ENCODE peak calls at places on chromosomes 7 and 10, in nine cellular contexts. E is Peyer's patch; S is mucosa of descending colon; N is heart right ventricle; R is A549; G is CD8-positive, alpha-beta T cell; H is GM23338; I is AG09309; C is ovary. M is an unnamed sample.

GRCh38 chr10:129097776-129098175 is 369.3 kb upstream of the MGMT start:
- DNase-seq in E (no peak), S (no peak), N (no peak), R (no peak), G (no peak), H (no peak), I (no peak), C (no peak), M (no peak)

GRCh38 chr7:128092221-128092620 is 61.0 kb upstream of the LRRC4 start:
- DNase-seq in E (no peak), S (no peak), N (no peak), R (no peak), G (no peak), H (no peak), I (no peak), C (no peak), M (no peak)

GRCh38 chr10:132292287-132292971 is 15.3 kb downstream of the STK32C start:
- DNase-seq in E (no peak), S (peak), N (no peak), R (no peak), G (no peak), H (no peak), I (no peak), C (no peak), M (no peak)

GRCh38 chr10:14545827-14546226 is 215.1 kb upstream of the FRMD4A start:
- DNase-seq in E (no peak), S (no peak), N (no peak), R (no peak), G (no peak), H (no peak), I (no peak), C (no peak), M (no peak)

GRCh38 chr10:100508691-100509150 is 10.9 kb downstream of the SEC31B start:
- DNase-seq in E (no peak), S (no peak), N (no peak), R (peak), G (no peak), H (peak), I (no peak), C (no peak), M (no peak)

GRCh38 chr10:69865450-69865849 is 63.7 kb downstream of the COL13A1 start:
- DNase-seq in E (no peak), S (no peak), N (no peak), R (no peak), G (no peak), H (no peak), I (no peak), C (no peak), M (no peak)

GRCh38 chr10:58781873-58782488 is 269.3 kb downstream of the BICC1 start:
- DNase-seq in E (no peak), S (no peak), N (no peak), R (peak), G (no peak), H (peak), I (no peak), C (no peak), M (no peak)

GRCh38 chr10:119315128-119316001 is 108.0 kb downstream of the GRK5 start:
- DNase-seq in E (no peak), S (no peak), N (peak), R (peak), G (no peak), H (peak), I (peak), C (no peak), M (no peak)

GRCh38 chr7:1418505-1419309 is 40.6 kb downstream of the MICALL2 start:
- DNase-seq in E (no peak), S (no peak), N (no peak), R (peak), G (no peak), H (peak), I (no peak), C (no peak), M (no peak)

GRCh38 chr7:72490301-72490700 is 78.2 kb upstream of the CALN1 start:
- DNase-seq in E (no peak), S (no peak), N (no peak), R (no peak), G (no peak), H (no peak), I (no peak), C (no peak), M (no peak)

GRCh38 chr10:75356484-75356883 is 45.1 kb downstream of the ZNF503 start:
- DNase-seq in E (no peak), S (no peak), N (no peak), R (no peak), G (no peak), H (peak), I (no peak), C (no peak), M (peak)

GRCh38 chr10:15558136-15558535 is 161.6 kb downstream of the ITGA8 start:
- DNase-seq in E (no peak), S (no peak), N (no peak), R (no peak), G (no peak), H (no peak), I (peak), C (no peak), M (no peak)

GRCh38 chr7:17304926-17305325 is 6.5 kb downstream of the AHR start:
- DNase-seq in E (no peak), S (no peak), N (no peak), R (peak), G (no peak), H (no peak), I (peak), C (no peak), M (no peak)

GRCh38 chr7:104979167-104979841 is 34.7 kb upstream of the KMT2E start:
- DNase-seq in E (no peak), S (no peak), N (no peak), R (no peak), G (no peak), H (peak), I (peak), C (peak), M (no peak)

GRCh38 chr10:80382989-80383388 is 25.4 kb upstream of the PRXL2A start:
- DNase-seq in E (no peak), S (peak), N (peak), R (peak), G (peak), H (peak), I (no peak), C (peak), M (no peak)

GRCh38 chr7:151724250-151724915 is 152.5 kb downstream of the PRKAG2 start:
- DNase-seq in E (no peak), S (no peak), N (no peak), R (no peak), G (no peak), H (no peak), I (no peak), C (no peak), M (no peak)

GRCh38 chr7:115274-115911 is 77.0 kb upstream of the FAM20C start:
- DNase-seq in E (peak), S (no peak), N (no peak), R (no peak), G (no peak), H (no peak), I (no peak), C (no peak), M (peak)

GRCh38 chr10:132939957-132940790 is 2.2 kb downstream of the CFAP46 start:
- DNase-seq in E (no peak), S (peak), N (no peak), R (peak), G (no peak), H (peak), I (no peak), C (no peak), M (no peak)

GRCh38 chr7:140261522-140261921 is 84.7 kb upstream of the KDM7A start:
- DNase-seq in E (no peak), S (no peak), N (no peak), R (no peak), G (no peak), H (no peak), I (no peak), C (no peak), M (no peak)

GRCh38 chr7:38232475-38233366 is 40.7 kb downstream of the TARP start:
- DNase-seq in E (peak), S (peak), N (no peak), R (no peak), G (peak), H (no peak), I (no peak), C (no peak), M (no peak)

GRCh38 chr7:20301311-20301939 is 29.3 kb upstream of the ITGB8 start:
- DNase-seq in E (no peak), S (no peak), N (no peak), R (no peak), G (no peak), H (no peak), I (no peak), C (no peak), M (no peak)

GRCh38 chr7:39130304-39130703 is 152.6 kb downstream of the POU6F2 start:
- DNase-seq in E (no peak), S (no peak), N (no peak), R (no peak), G (no peak), H (no peak), I (no peak), C (no peak), M (no peak)

GRCh38 chr7:65475734-65476319 is 102.2 kb downstream of the ZNF92 start:
- DNase-seq in E (peak), S (no peak), N (no peak), R (no peak), G (no peak), H (no peak), I (no peak), C (no peak), M (no peak)

GRCh38 chr10:62650411-62650810 is 154.1 kb upstream of the ADO start:
- DNase-seq in E (no peak), S (no peak), N (no peak), R (no peak), G (no peak), H (no peak), I (no peak), C (no peak), M (no peak)

GRCh38 chr7:41656357-41656756 is 46.5 kb downstream of the INHBA start:
- DNase-seq in E (no peak), S (no peak), N (no peak), R (no peak), G (no peak), H (no peak), I (peak), C (no peak), M (no peak)

GRCh38 chr7:46029111-46029704 is 108.1 kb upstream of the IGFBP3 start:
- DNase-seq in E (no peak), S (no peak), N (no peak), R (no peak), G (no peak), H (no peak), I (no peak), C (no peak), M (no peak)

GRCh38 chr10:121813211-121813812 is 114.5 kb downstream of the ATE1 start:
- DNase-seq in E (no peak), S (no peak), N (no peak), R (no peak), G (no peak), H (no peak), I (no peak), C (no peak), M (no peak)

GRCh38 chr7:26101471-26102151 is 50.4 kb upstream of the NFE2L3 start:
- DNase-seq in E (peak), S (peak), N (no peak), R (no peak), G (no peak), H (peak), I (no peak), C (no peak), M (no peak)

GRCh38 chr10:107653832-107654287 is 489.4 kb upstream of the SORCS1 start:
- DNase-seq in E (no peak), S (no peak), N (peak), R (no peak), G (no peak), H (no peak), I (peak), C (no peak), M (no peak)

GRCh38 chr10:90817173-90817889 is 40.5 kb downstream of the HTR7 start:
- DNase-seq in E (no peak), S (no peak), N (no peak), R (no peak), G (no peak), H (no peak), I (no peak), C (no peak), M (no peak)

GRCh38 chr7:19690736-19691135 is 18.1 kb downstream of the POLR1F start:
- DNase-seq in E (no peak), S (no peak), N (no peak), R (no peak), G (no peak), H (no peak), I (no peak), C (no peak), M (no peak)

GRCh38 chr7:26348234-26348851 is 56.7 kb downstream of the SNX10 start:
- DNase-seq in E (no peak), S (peak), N (no peak), R (no peak), G (no peak), H (no peak), I (no peak), C (no peak), M (no peak)

GRCh38 chr10:113023017-113023416 is 73.0 kb downstream of the TCF7L2 start:
- DNase-seq in E (no peak), S (no peak), N (no peak), R (no peak), G (no peak), H (no peak), I (no peak), C (no peak), M (no peak)

GRCh38 chr7:30656611-30657010 is 25.6 kb downstream of the CRHR2 start:
- DNase-seq in E (no peak), S (no peak), N (no peak), R (no peak), G (no peak), H (no peak), I (no peak), C (no peak), M (no peak)

GRCh38 chr7:155167706-155168365 is 97.7 kb downstream of the HTR5A start:
- DNase-seq in E (no peak), S (no peak), N (no peak), R (no peak), G (no peak), H (no peak), I (no peak), C (no peak), M (no peak)

GRCh38 chr7:123492485-123492884 is 41.9 kb downstream of the IQUB start:
- DNase-seq in E (no peak), S (no peak), N (no peak), R (no peak), G (no peak), H (peak), I (no peak), C (no peak), M (no peak)

GRCh38 chr7:30196408-30196807 is 61.6 kb downstream of the MTURN start:
- DNase-seq in E (no peak), S (no peak), N (no peak), R (no peak), G (no peak), H (peak), I (no peak), C (no peak), M (no peak)

GRCh38 chr7:72003236-72003635 is 408.9 kb downstream of the CALN1 start:
- DNase-seq in E (no peak), S (no peak), N (no peak), R (no peak), G (no peak), H (no peak), I (no peak), C (no peak), M (no peak)

GRCh38 chr10:104256335-104257080 is 1.8 kb downstream of the GSTO1 start:
- DNase-seq in E (no peak), S (no peak), N (no peak), R (no peak), G (no peak), H (no peak), I (no peak), C (no peak), M (no peak)
- H3K4me3 ChIP-seq in E (peak), S (no peak), N (peak), R (peak), G (peak), H (peak), I (peak), C (peak), M (peak)

GRCh38 chr7:121519548-121520521 is 123.7 kb upstream of the FAM3C start:
- DNase-seq in E (no peak), S (no peak), N (peak), R (no peak), G (no peak), H (no peak), I (no peak), C (no peak), M (no peak)

GRCh38 chr7:121529003-121529402 is 132.9 kb upstream of the FAM3C start:
- DNase-seq in E (no peak), S (no peak), N (no peak), R (no peak), G (no peak), H (no peak), I (no peak), C (no peak), M (no peak)

GRCh38 chr7:121530251-121531174 is 134.4 kb upstream of the FAM3C start:
- DNase-seq in E (no peak), S (no peak), N (peak), R (peak), G (peak), H (no peak), I (peak), C (no peak), M (no peak)

GRCh38 chr7:121521681-121522405 is 125.7 kb upstream of the FAM3C start:
- DNase-seq in E (no peak), S (no peak), N (no peak), R (no peak), G (no peak), H (no peak), I (no peak), C (no peak), M (no peak)

GRCh38 chr7:121525155-121525819 is 129.2 kb upstream of the FAM3C start:
- DNase-seq in E (no peak), S (no peak), N (no peak), R (no peak), G (no peak), H (no peak), I (peak), C (no peak), M (no peak)
- TF ChIP-seq CTCF in E (no peak), S (no peak), N (no peak), R (no peak), G (no peak), H (no peak), I (no peak), C (no peak), M (no peak)

DNA sequence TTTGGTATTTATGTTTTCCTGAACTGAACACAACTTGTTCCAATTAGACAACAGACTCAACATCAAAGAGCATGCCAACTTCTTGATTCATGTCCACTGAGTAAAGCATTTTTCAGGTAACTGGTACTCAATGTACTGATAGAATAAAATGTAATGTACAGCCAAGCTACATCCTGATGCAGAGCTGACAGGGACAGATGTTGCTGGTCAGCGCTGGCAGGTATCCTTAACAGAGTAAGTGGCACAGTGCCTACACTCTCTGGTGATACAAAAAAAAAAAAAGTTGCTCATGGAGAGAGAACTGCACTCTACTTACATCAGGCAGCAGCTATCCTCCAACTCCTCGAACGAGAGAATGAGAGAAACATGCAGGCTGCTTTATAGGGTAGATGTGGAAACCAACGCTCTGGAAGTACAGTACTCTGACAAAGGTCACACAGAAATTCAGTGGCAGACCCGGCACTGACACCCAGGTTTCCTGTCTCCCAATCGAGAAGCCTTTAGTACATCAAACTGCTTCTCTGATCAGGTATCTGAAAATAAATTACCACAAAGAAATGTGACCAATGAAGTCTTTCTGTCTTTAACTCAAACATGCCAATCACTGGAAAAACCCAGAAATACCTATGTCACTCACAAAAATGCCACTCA is 4.6 kb downstream of the ITGB1 start:
- DNase-seq in E (no peak), S (no peak), N (no peak), R (no peak), G (no peak), H (no peak), I (no peak), C (no peak), M (no peak)
- H3K4me3 ChIP-seq in E (no peak), S (no peak), N (no peak), R (peak), G (no peak), H (peak), I (peak), C (no peak), M (peak)

GRCh38 chr10:1379601-1380000 is 323.4 kb downstream of the WDR37 start:
- DNase-seq in E (peak), S (no peak), N (no peak), R (no peak), G (no peak), H (peak), I (no peak), C (no peak), M (peak)
- TF ChIP-seq CTCF in E (no peak), S (no peak), N (no peak), R (no peak), G (no peak), H (peak), I (no peak), C (no peak), M (no peak)

GRCh38 chr7:28685660-28686417 is 272.3 kb downstream of the TRIL start:
- DNase-seq in E (peak), S (peak), N (peak), R (peak), G (no peak), H (peak), I (peak), C (peak), M (peak)
- H3K4me3 ChIP-seq in E (peak), S (no peak), N (peak), R (peak), G (peak), H (peak), I (peak), C (peak), M (peak)

GRCh38 chr7:12062062-12062461 is 149.0 kb upstream of the TMEM106B start:
- DNase-seq in E (no peak), S (no peak), N (no peak), R (no peak), G (no peak), H (peak), I (no peak), C (no peak), M (no peak)
- TF ChIP-seq CTCF in E (no peak), S (peak), N (no peak), R (no peak), G (no peak), H (peak), I (peak), C (no peak), M (no peak)

DNA sequence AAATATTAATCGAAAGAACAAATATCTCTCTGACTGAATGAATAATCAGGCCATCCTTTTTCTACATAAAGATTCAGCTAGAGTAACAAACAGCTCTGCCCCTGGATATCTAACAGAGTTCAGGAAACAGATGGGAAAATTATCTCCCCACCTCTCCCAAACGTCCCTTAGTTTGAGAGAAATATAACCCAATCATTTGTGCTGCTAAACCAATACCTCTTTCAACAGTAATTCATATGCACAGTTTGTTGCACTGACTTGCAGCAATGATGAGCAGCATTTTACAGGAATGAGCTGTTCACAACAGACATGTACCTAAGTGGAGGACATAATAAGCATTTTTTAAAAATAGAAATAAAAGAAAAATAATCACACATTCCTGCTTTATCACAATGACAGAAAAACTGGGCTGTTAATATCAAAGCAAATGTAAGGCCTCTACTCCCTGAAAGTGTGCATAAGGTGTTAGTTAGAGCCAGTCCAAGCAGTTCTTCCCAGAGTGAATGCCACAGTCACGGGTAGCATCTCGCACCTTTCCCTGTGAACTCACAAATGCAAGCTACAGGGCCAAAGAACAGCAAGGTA is 2.3 kb downstream of the CREB3L2 start:
- DNase-seq in E (no peak), S (no peak), N (no peak), R (no peak), G (no peak), H (no peak), I (no peak), C (no peak), M (no peak)
- H3K4me3 ChIP-seq in E (peak), S (no peak), N (peak), R (peak), G (no peak), H (peak), I (peak), C (peak), M (peak)